ENCODE peak calls at places on chromosomes 13 and 19, in ten cellular contexts. A is hepatocyte, K is ascending aorta, D is tibial nerve, F is MM.1S, E is IMR-90, S is fibroblast of lung, R is psoas muscle, X is stomach, B is aorta. C is an unnamed sample. For H3K9me3, the result is how much of the 10 kb centered on the place peaks cover.

GRCh38 chr13:76331948-76332712 is 554.1 kb downstream of the KCTD12 start:
- DNase-seq in A (no peak), K (no peak), D (no peak), F (peak), E (peak), S (peak), R (no peak), X (no peak), B (no peak), C (no peak)

GRCh38 chr19:38250821-38251563 is 5.2 kb downstream of the PPP1R14A start:
- DNase-seq in A (peak), K (peak), D (peak), F (no peak), E (no peak), S (no peak), R (peak), X (peak), B (peak), C (peak)

GRCh38 chr13:106595623-106596022 is 27.7 kb upstream of the ARGLU1 start:
- DNase-seq in A (no peak), K (no peak), D (no peak), F (no peak), E (no peak), S (no peak), R (peak), X (no peak), B (no peak), C (no peak)

GRCh38 chr13:33918199-33918932 is 100.4 kb downstream of the RFC3 start:
- DNase-seq in A (no peak), K (no peak), D (no peak), F (no peak), E (peak), S (peak), R (no peak), X (no peak), B (peak), C (no peak)

GRCh38 chr13:29359181-29359580 is 236.3 kb downstream of the SLC7A1 start:
- DNase-seq in A (no peak), K (no peak), D (no peak), F (no peak), E (no peak), S (no peak), R (no peak), X (no peak), B (no peak), C (no peak)

GRCh38 chr19:17097593-17098126 is 22.1 kb downstream of the MYO9B start:
- DNase-seq in A (peak), K (no peak), D (no peak), F (no peak), E (peak), S (peak), R (no peak), X (no peak), B (no peak), C (no peak)

GRCh38 chr19:47240561-47240960 is 9.6 kb upstream of the BBC3 start:
- DNase-seq in A (no peak), K (no peak), D (no peak), F (no peak), E (no peak), S (no peak), R (peak), X (no peak), B (no peak), C (no peak)

GRCh38 chr19:4633140-4633967 is 6.0 kb upstream of the TNFAIP8L1 start:
- DNase-seq in A (peak), K (peak), D (peak), F (peak), E (peak), S (peak), R (peak), X (peak), B (peak), C (peak)

GRCh38 chr19:31054430-31054829 is 294.8 kb downstream of the TSHZ3 start:
- DNase-seq in A (peak), K (no peak), D (no peak), F (no peak), E (peak), S (peak), R (no peak), X (peak), B (peak), C (peak)

GRCh38 chr13:41407380-41407779 is 50.0 kb upstream of the RGCC start:
- DNase-seq in A (no peak), K (no peak), D (no peak), F (no peak), E (peak), S (peak), R (no peak), X (no peak), B (no peak), C (no peak)

GRCh38 chr13:19561585-19561984 is 253 bp upstream of the TPTE2 start:
- DNase-seq in A (no peak), K (no peak), D (no peak), F (no peak), E (no peak), S (no peak), R (no peak), X (no peak), B (no peak), C (no peak)

GRCh38 chr19:8233370-8233769 is 24.2 kb downstream of the CERS4 start:
- DNase-seq in A (no peak), K (no peak), D (no peak), F (no peak), E (peak), S (peak), R (no peak), X (no peak), B (no peak), C (no peak)

GRCh38 chr13:50353651-50354415 is 338.6 kb downstream of the KCNRG start:
- DNase-seq in A (peak), K (no peak), D (peak), F (no peak), E (peak), S (peak), R (no peak), X (no peak), B (no peak), C (no peak)

GRCh38 chr19:49712397-49712859 is 21.5 kb downstream of the CPT1C start:
- DNase-seq in A (no peak), K (no peak), D (peak), F (no peak), E (peak), S (peak), R (peak), X (no peak), B (no peak), C (peak)

GRCh38 chr13:75219479-75220237 is 262.3 kb downstream of the TBC1D4 start:
- DNase-seq in A (peak), K (no peak), D (peak), F (peak), E (peak), S (peak), R (peak), X (peak), B (peak), C (peak)

GRCh38 chr13:87124785-87125074 is 546.4 kb upstream of the SLITRK5 start:
- DNase-seq in A (no peak), K (no peak), D (no peak), F (no peak), E (no peak), S (no peak), R (no peak), X (no peak), B (no peak), C (no peak)

GRCh38 chr19:54415208-54415900 is at the start of gene TTYH1:
- DNase-seq in A (no peak), K (no peak), D (no peak), F (no peak), E (no peak), S (no peak), R (no peak), X (no peak), B (no peak), C (peak)

GRCh38 chr19:17041994-17042393 is 15.4 kb upstream of the CPAMD8 start:
- DNase-seq in A (no peak), K (no peak), D (no peak), F (no peak), E (peak), S (peak), R (no peak), X (no peak), B (no peak), C (no peak)

GRCh38 chr19:46351241-46352041 is 4.6 kb downstream of the PPP5C start:
- DNase-seq in A (no peak), K (no peak), D (no peak), F (no peak), E (peak), S (peak), R (peak), X (peak), B (peak), C (no peak)

GRCh38 chr19:41801031-41801430 is 4.6 kb downstream of the CEACAM3 start:
- DNase-seq in A (no peak), K (no peak), D (no peak), F (no peak), E (no peak), S (no peak), R (no peak), X (no peak), B (no peak), C (no peak)

GRCh38 chr13:78562237-78562889 is 41.0 kb downstream of the POU4F1 start:
- DNase-seq in A (no peak), K (no peak), D (no peak), F (peak), E (no peak), S (no peak), R (no peak), X (no peak), B (no peak), C (no peak)

GRCh38 chr13:25692156-25692555 is 320.4 kb downstream of the ATP8A2 start:
- DNase-seq in A (no peak), K (no peak), D (no peak), F (no peak), E (no peak), S (no peak), R (no peak), X (no peak), B (no peak), C (peak)

GRCh38 chr13:24539500-24540165 is 27.1 kb upstream of the PARP4 start:
- DNase-seq in A (no peak), K (no peak), D (no peak), F (no peak), E (no peak), S (no peak), R (no peak), X (no peak), B (no peak), C (no peak)

GRCh38 chr19:45476349-45476717 is 8.5 kb downstream of the FOSB start:
- DNase-seq in A (no peak), K (no peak), D (no peak), F (no peak), E (peak), S (no peak), R (no peak), X (no peak), B (no peak), C (no peak)

GRCh38 chr19:2089001-2089711 is 7.0 kb downstream of the MOB3A start:
- DNase-seq in A (no peak), K (no peak), D (no peak), F (peak), E (peak), S (peak), R (peak), X (no peak), B (peak), C (no peak)

GRCh38 chr13:23709521-23709920 is 139.3 kb downstream of the TNFRSF19 start:
- DNase-seq in A (no peak), K (no peak), D (no peak), F (no peak), E (peak), S (no peak), R (no peak), X (no peak), B (no peak), C (no peak)

GRCh38 chr13:93529961-93530360 is 303.4 kb downstream of the GPC6 start:
- DNase-seq in A (no peak), K (no peak), D (no peak), F (no peak), E (peak), S (no peak), R (no peak), X (no peak), B (no peak), C (no peak)

GRCh38 chr19:703651-704446 is 4.9 kb upstream of the PALM start:
- DNase-seq in A (peak), K (no peak), D (peak), F (peak), E (peak), S (no peak), R (peak), X (peak), B (peak), C (peak)

GRCh38 chr19:31444931-31445330 is 95.7 kb upstream of the TSHZ3 start:
- DNase-seq in A (no peak), K (no peak), D (no peak), F (no peak), E (no peak), S (no peak), R (no peak), X (no peak), B (no peak), C (no peak)

GRCh38 chr19:5090780-5091575 is 122.1 kb downstream of the KDM4B start:
- DNase-seq in A (peak), K (no peak), D (peak), F (no peak), E (peak), S (peak), R (no peak), X (peak), B (peak), C (peak)

GRCh38 chr19:46422344-46422743 is 6.4 kb downstream of the PNMA8C start:
- DNase-seq in A (no peak), K (no peak), D (no peak), F (no peak), E (no peak), S (no peak), R (no peak), X (no peak), B (no peak), C (no peak)

GRCh38 chr13:83298636-83299035 is 583.6 kb downstream of the SLITRK1 start:
- DNase-seq in A (no peak), K (no peak), D (no peak), F (no peak), E (no peak), S (no peak), R (no peak), X (no peak), B (no peak), C (no peak)

GRCh38 chr13:110023729-110024645 is 237.6 kb upstream of the IRS2 start:
- DNase-seq in A (peak), K (peak), D (no peak), F (no peak), E (peak), S (no peak), R (peak), X (peak), B (peak), C (peak)

GRCh38 chr19:32543107-32543900 is 37.7 kb upstream of the PDCD5 start:
- DNase-seq in A (no peak), K (no peak), D (no peak), F (no peak), E (peak), S (peak), R (no peak), X (no peak), B (no peak), C (peak)

GRCh38 chr13:73673931-73674330 is 460.3 kb downstream of the KLF12 start:
- DNase-seq in A (no peak), K (no peak), D (no peak), F (no peak), E (no peak), S (no peak), R (no peak), X (no peak), B (no peak), C (no peak)

GRCh38 chr13:51364404-51365008 is 25.0 kb downstream of the SERPINE3 start:
- DNase-seq in A (no peak), K (no peak), D (no peak), F (no peak), E (peak), S (peak), R (no peak), X (no peak), B (no peak), C (no peak)

GRCh38 chr13:23670793-23671192 is 100.6 kb downstream of the TNFRSF19 start:
- DNase-seq in A (no peak), K (no peak), D (no peak), F (no peak), E (peak), S (peak), R (no peak), X (no peak), B (no peak), C (no peak)

GRCh38 chr19:46068345-46069258 is 27.8 kb upstream of the IGFL4 start:
- DNase-seq in A (peak), K (no peak), D (no peak), F (no peak), E (peak), S (peak), R (no peak), X (no peak), B (no peak), C (no peak)

DNA sequence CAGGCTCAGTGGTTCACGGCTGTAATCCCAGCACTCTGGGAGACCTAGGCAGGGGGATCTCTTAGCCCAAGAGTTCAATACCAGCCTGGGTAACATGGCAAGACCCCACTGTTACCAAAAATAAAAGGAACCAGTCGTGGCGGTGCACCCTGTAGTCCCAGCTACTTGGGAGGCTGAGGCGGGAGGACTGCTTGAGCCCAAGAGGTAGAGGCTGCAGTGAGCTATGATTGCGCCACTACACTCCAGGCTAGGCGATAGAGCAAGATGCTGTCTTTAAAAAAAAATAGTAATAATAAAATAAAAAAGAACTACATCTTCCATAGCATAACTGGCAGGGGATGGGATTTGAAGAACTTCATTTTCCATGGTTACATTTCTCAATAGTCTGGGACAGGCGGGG is 3.0 kb downstream of the LYPD3 start:
- DNase-seq in A (no peak), K (no peak), D (no peak), F (no peak), E (no peak), S (no peak), R (no peak), X (no peak), B (no peak), C (no peak)
- H3K4me3 ChIP-seq in A (peak), K (peak), D (no peak), F (no peak), E (no peak), S (no peak), R (no peak), X (no peak), B (no peak), C (no peak)

DNA sequence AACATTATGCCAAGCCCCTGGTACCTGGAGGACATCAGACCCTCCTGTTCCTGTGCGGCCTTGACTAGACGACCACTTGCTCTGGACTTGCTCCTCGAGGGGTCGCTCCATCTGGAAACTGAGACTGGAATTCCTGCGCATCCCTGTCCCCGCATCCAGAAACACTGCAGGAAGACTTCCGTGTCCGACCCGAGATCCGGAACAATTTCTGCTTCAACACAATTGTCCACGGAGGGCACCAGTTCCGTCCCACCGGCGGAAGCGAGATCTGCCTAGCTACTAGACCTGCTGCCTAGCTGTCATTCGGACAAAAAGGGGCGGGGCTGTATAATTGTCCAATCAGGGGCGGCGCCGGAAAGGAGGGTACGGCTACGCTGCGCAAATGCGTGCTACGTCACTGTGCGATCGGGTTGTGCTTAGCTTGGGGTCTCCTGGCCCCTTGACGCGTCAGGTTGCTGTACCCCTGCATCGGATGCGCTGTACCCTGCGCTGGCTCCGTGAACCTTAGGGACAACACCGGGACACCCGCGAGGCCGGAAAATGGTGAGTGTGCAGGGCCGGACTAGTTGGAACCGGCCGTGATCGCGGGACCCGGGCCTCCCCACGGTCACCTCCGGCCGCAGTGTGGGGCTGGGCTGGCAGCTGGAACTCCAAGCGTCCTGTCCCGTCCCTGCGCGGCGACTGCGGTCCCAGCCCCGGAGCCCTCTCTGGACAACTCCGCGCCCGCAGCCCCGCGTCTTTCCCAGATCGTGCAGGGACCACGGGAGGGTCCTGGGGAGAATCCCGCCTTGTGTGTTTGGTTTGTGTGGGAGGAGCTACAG is at the start of the genes ZNF490 and ZNF791:
- DNase-seq in A (peak), K (peak), D (peak), F (peak), E (peak), S (peak), R (peak), X (peak), B (peak), C (peak)
- H3K9me3 ChIP-seq in A (under half), K (under half), D (under half), F (under half), E (under half), S (under half), R (under half), X (under half), B (under half), C (under half)

GRCh38 chr19:48511321-48511731 is 309 bp downstream of the LMTK3 start:
- DNase-seq in A (no peak), K (no peak), D (no peak), F (no peak), E (no peak), S (no peak), R (no peak), X (no peak), B (no peak), C (no peak)
- H3K4me3 ChIP-seq in A (no peak), K (peak), D (no peak), F (no peak), E (no peak), S (no peak), R (no peak), X (peak), B (no peak), C (peak)

GRCh38 chr13:31162151-31163008 is 676 bp upstream of the HSPH1 start:
- DNase-seq in A (peak), K (peak), D (peak), F (peak), E (peak), S (peak), R (peak), X (peak), B (peak), C (peak)
- H3K9me3 ChIP-seq in A (under half), K (under half), D (under half), F (under half), E (under half), S (under half), R (under half), X (under half), B (under half), C (under half)

C was measured in WERI-Rb-1.